ENCODE peak calls at places on chromosome 1, in five cellular contexts. Q is glutamatergic neuron, P is RWPE1, A is M059J, C is spleen. X is an unnamed sample.

GRCh38 chr1:32695098-32695904 is 7.3 kb downstream of the SYNC start:
- DNase-seq in C (peak; percentile 86), Q (no peak), P (no peak), A (peak; percentile 97), X (no peak)

GRCh38 chr1:110097507-110098221 is 14.6 kb upstream of the UBL4B start:
- DNase-seq in Q (no peak), A (no peak), P (no peak), C (no peak), X (no peak)

GRCh38 chr1:117179471-117179870 is 31.3 kb downstream of the VTCN1 start:
- DNase-seq in P (no peak), Q (no peak), A (no peak), C (no peak), X (no peak)

GRCh38 chr1:39174400-39175081 is 30.0 kb upstream of the MACF1 start:
- DNase-seq in C (no peak), P (no peak), A (no peak), Q (no peak), X (peak; percentile 29)

GRCh38 chr1:20325407-20325737 is 34.7 kb downstream of the VWA5B1 start:
- DNase-seq in A (no peak), C (no peak), Q (no peak), P (no peak), X (no peak)

GRCh38 chr1:84688461-84689061 is 1.7 kb downstream of the SSX2IP start:
- DNase-seq in Q (no peak), A (peak; percentile 24), C (no peak), P (no peak), X (no peak)

GRCh38 chr1:149917590-149918144 is at the start of gene SV2A:
- DNase-seq in Q (peak; percentile 61), P (no peak), C (no peak), A (peak; percentile 62), X (peak; percentile 74)

GRCh38 chr1:199857103-199857502 is 170.4 kb upstream of the NR5A2 start:
- DNase-seq in P (peak; percentile 41), Q (no peak), C (no peak), A (peak; percentile 65), X (peak; percentile 45)

GRCh38 chr1:235649722-235650163 is at the start of gene GNG4:
- DNase-seq in C (peak; percentile 68), P (no peak), Q (peak; percentile 85), A (no peak), X (no peak)

GRCh38 chr1:78171736-78172590 is 126.2 kb downstream of the GIPC2 start:
- DNase-seq in P (peak; percentile 64), A (peak; percentile 91), C (no peak), Q (no peak), X (no peak)

GRCh38 chr1:97918961-97919360 is 1.9 kb downstream of the DPYD start:
- DNase-seq in C (no peak), A (no peak), P (no peak), Q (no peak), X (no peak)

GRCh38 chr1:156697481-156697880 is 7.9 kb downstream of the CRABP2 start:
- DNase-seq in A (no peak), C (no peak), Q (no peak), P (no peak), X (no peak)

GRCh38 chr1:165943198-165943597 is 115.8 kb downstream of the UCK2 start:
- DNase-seq in P (no peak), A (no peak), C (no peak), Q (no peak), X (peak; percentile 2)

GRCh38 chr1:26970810-26971209 is 10.5 kb upstream of the KDF1 start:
- DNase-seq in P (no peak), Q (no peak), C (no peak), A (no peak), X (no peak)

GRCh38 chr1:12339410-12339809 is 109.6 kb downstream of the VPS13D start:
- DNase-seq in Q (no peak), C (no peak), A (no peak), P (no peak), X (peak; percentile 14)

GRCh38 chr1:81799939-81800740 is 594 bp upstream of the ADGRL2 start:
- DNase-seq in P (peak; percentile 19), A (peak; percentile 31), C (no peak), Q (peak; percentile 71), X (no peak)

GRCh38 chr1:76425104-76425842 is 350.7 kb downstream of the ST6GALNAC3 start:
- DNase-seq in C (no peak), Q (no peak), P (no peak), A (no peak), X (no peak)